ENCODE peak calls at places on chromosomes 12 and 14, in five cellular contexts. N, L, G, E and A are unnamed samples.

GRCh38 chr14:102187044-102187443 is 47.3 kb downstream of the WDR20 start:
- DNase-seq in N (no peak), L (peak), G (no peak), E (no peak), A (no peak)

GRCh38 chr12:28937196-28937595 is 211.9 kb upstream of the FAR2 start:
- DNase-seq in N (no peak), L (peak), G (no peak), E (no peak), A (no peak)

GRCh38 chr12:15875863-15876262 is 6.3 kb upstream of the STRAP start:
- DNase-seq in N (no peak), L (no peak), G (no peak), E (no peak), A (no peak)

GRCh38 chr12:120079352-120080042 is 37.1 kb downstream of the RAB35 start:
- DNase-seq in N (peak), L (no peak), G (no peak), E (no peak), A (no peak)

GRCh38 chr14:54669759-54670630 is 103.1 kb downstream of the SAMD4A start:
- DNase-seq in N (peak), L (peak), G (peak), E (peak), A (peak)

GRCh38 chr12:52052471-52053186 is 1.4 kb downstream of the NR4A1 start:
- DNase-seq in N (no peak), L (no peak), G (no peak), E (no peak), A (no peak)

GRCh38 chr12:6647083-6647604 is at the start of gene ACRBP:
- DNase-seq in N (peak), L (peak), G (no peak), E (peak), A (no peak)

GRCh38 chr12:724194-724855 is 28.1 kb upstream of the WNK1 start:
- DNase-seq in N (no peak), L (no peak), G (no peak), E (peak), A (no peak)

GRCh38 chr14:95472819-95473251 is 43.6 kb downstream of the SYNE3 start:
- DNase-seq in N (peak), L (no peak), G (no peak), E (no peak), A (no peak)

GRCh38 chr12:47328831-47329545 is 249.2 kb upstream of the AMIGO2 start:
- DNase-seq in N (no peak), L (peak), G (no peak), E (no peak), A (no peak)

GRCh38 chr12:3341594-3341993 is 149.4 kb upstream of the PRMT8 start:
- DNase-seq in N (no peak), L (no peak), G (no peak), E (no peak), A (no peak)

GRCh38 chr14:50040401-50040775 is 76.0 kb downstream of the VCPKMT start:
- DNase-seq in N (no peak), L (peak), G (no peak), E (peak), A (no peak)

GRCh38 chr12:92144631-92145480 is 790 bp downstream of the BTG1 start:
- DNase-seq in N (peak), L (peak), G (peak), E (peak), A (peak)

GRCh38 chr14:58731465-58732330 is 93.9 kb downstream of the DACT1 start:
- DNase-seq in N (no peak), L (peak), G (peak), E (no peak), A (no peak)

GRCh38 chr12:101490286-101490920 is 15.3 kb downstream of the SPIC start:
- DNase-seq in N (no peak), L (no peak), G (no peak), E (no peak), A (peak)

GRCh38 chr12:19761465-19761864 is 322.2 kb downstream of the AEBP2 start:
- DNase-seq in N (no peak), L (no peak), G (no peak), E (no peak), A (no peak)

DNA sequence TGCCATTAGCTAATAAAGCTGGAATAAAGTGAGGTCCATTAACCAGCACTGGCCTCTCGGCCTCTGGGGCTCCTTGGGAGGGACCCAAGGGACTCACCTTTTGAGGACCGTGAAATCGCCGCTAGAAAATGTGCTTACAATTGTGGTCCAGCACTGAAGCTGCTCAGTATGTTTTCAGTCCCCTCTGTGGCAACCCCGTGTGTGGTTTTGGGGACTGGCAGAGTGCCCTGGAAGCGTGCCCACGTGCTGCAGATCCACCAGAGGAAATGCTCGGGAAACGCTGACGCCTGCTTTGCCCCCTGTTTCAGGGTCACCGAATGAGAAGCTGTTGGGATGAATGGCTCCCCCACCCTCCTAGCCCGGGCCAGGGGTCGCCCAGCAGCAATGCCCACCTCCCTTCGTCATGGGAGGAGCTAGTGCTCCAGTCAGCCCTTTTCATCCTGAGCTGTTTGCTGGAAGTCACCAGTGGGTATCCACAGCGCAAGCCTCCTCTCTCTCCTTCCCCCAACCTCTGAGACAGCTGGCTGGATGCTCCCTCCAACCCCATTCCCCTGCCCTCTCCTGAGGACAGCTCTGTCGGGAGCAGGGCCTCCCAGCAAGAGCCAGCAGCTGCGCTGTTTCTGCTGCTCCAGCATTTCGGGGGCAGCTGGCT is 33.1 kb upstream of the PPP1R13B start:
- DNase-seq in N (peak), L (peak), G (no peak), E (peak), A (no peak)
- H3K4me3 ChIP-seq in N (peak), L (peak), G (no peak), E (peak), A (no peak)

GRCh38 chr12:12736759-12737676 is 19.9 kb downstream of the CDKN1B start:
- DNase-seq in N (no peak), L (peak), G (no peak), E (peak), A (peak)
- H3K4me3 ChIP-seq in N (peak), L (peak), G (no peak), E (peak), A (no peak)

GRCh38 chr12:49327887-49328286 is 4.8 kb downstream of the TROAP start:
- DNase-seq in N (no peak), L (no peak), G (no peak), E (no peak), A (no peak)
- H3K4me3 ChIP-seq in N (no peak), L (no peak), G (no peak), E (no peak), A (no peak)

GRCh38 chr12:57224973-57225679 is 4.4 kb upstream of the SHMT2 start:
- DNase-seq in N (no peak), L (no peak), G (no peak), E (peak), A (no peak)
- H3K4me3 ChIP-seq in N (no peak), L (no peak), G (no peak), E (no peak), A (no peak)

DNA sequence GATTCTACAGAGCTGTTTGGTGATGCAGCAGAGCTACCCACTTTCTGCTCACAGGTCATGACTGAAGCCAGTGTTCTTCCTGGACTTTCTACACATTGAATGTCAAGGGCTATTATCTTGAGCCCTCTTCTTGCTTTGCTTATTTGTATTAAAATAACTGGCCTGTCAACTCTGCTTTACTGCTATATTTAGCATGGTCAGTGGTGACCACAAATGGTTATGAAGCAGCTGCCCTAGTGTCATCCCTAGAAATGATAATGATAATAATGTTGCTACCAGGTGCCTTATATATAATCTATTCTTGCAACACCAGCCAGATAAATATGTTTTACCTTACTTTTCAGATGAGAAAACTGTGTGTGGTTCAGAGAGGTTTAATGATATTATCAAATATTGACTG is 2.6 kb upstream of the LRRC10 start:
- DNase-seq in N (no peak), L (no peak), G (no peak), E (no peak), A (no peak)
- H3K4me3 ChIP-seq in N (no peak), L (no peak), G (no peak), E (no peak), A (no peak)

GRCh38 chr12:110627500-110628195 is 13.7 kb downstream of the TCTN1 start:
- DNase-seq in N (no peak), L (no peak), G (no peak), E (no peak), A (no peak)
- H3K4me3 ChIP-seq in N (no peak), L (no peak), G (no peak), E (no peak), A (no peak)

GRCh38 chr12:45975506-45975905 is 14.9 kb downstream of the SCAF11 start:
- DNase-seq in N (no peak), L (no peak), G (no peak), E (no peak), A (no peak)

GRCh38 chr12:45969084-45969483 is 21.3 kb downstream of the SCAF11 start:
- DNase-seq in N (no peak), L (peak), G (no peak), E (no peak), A (no peak)

GRCh38 chr12:45974171-45974719 is 16.1 kb downstream of the SCAF11 start:
- DNase-seq in N (no peak), L (peak), G (no peak), E (no peak), A (no peak)

GRCh38 chr12:45974883-45975282 is 15.5 kb downstream of the SCAF11 start:
- DNase-seq in N (no peak), L (peak), G (no peak), E (no peak), A (no peak)

GRCh38 chr12:45973526-45973925 is 16.8 kb downstream of the SCAF11 start:
- DNase-seq in N (no peak), L (peak), G (no peak), E (no peak), A (no peak)
- H3K4me3 ChIP-seq in N (no peak), L (no peak), G (no peak), E (no peak), A (no peak)

GRCh38 chr14:105455766-105456660 is 18.6 kb upstream of the CRIP2 start:
- DNase-seq in N (no peak), L (no peak), G (no peak), E (no peak), A (no peak)
- H3K4me3 ChIP-seq in N (no peak), L (no peak), G (no peak), E (no peak), A (no peak)

GRCh38 chr14:52852810-52853521 is 61.6 kb upstream of the GNPNAT1 start:
- DNase-seq in N (no peak), L (no peak), G (no peak), E (no peak), A (no peak)
- H3K4me3 ChIP-seq in N (no peak), L (no peak), G (no peak), E (no peak), A (no peak)